ENCODE peak calls at places on chromosomes 5 and 9, in seven cellular contexts. One of them, this sample, is unnamed.

GRCh38 chr5:65192326-65192725 is 289.4 kb downstream of the ADAMTS6 start:
- DNase-seq in IMR-90: peak
- DNase-seq in activated T-helper 1 cell treated with anti-CD3 and anti-CD28 coated beads, Interleukin-2, amount 50 U/mL, for 16 hours: no peak
- DNase-seq in GM23338: no peak
- DNase-seq in AML-193: no peak
- DNase-seq in GM19239: no peak
- DNase-seq in H9: no peak
- DNase-seq in this sample: no peak

GRCh38 chr5:59722875-59723274 is 170.7 kb downstream of the PDE4D start:
- DNase-seq in IMR-90: peak
- DNase-seq in activated T-helper 1 cell treated with anti-CD3 and anti-CD28 coated beads, Interleukin-2, amount 50 U/mL, for 16 hours: no peak
- DNase-seq in GM23338: no peak
- DNase-seq in AML-193: no peak
- DNase-seq in GM19239: no peak
- DNase-seq in H9: no peak
- DNase-seq in this sample: no peak

GRCh38 chr9:94084314-94084713 is at the start of gene PTPDC1:
- DNase-seq in IMR-90: peak
- DNase-seq in activated T-helper 1 cell treated with anti-CD3 and anti-CD28 coated beads, Interleukin-2, amount 50 U/mL, for 16 hours: no peak
- DNase-seq in GM23338: peak
- DNase-seq in AML-193: no peak
- DNase-seq in GM19239: no peak
- DNase-seq in H9: peak
- DNase-seq in this sample: no peak

GRCh38 chr5:119316116-119316515 is 39.7 kb upstream of the TNFAIP8 start:
- DNase-seq in IMR-90: no peak
- DNase-seq in activated T-helper 1 cell treated with anti-CD3 and anti-CD28 coated beads, Interleukin-2, amount 50 U/mL, for 16 hours: no peak
- DNase-seq in GM23338: no peak
- DNase-seq in AML-193: no peak
- DNase-seq in GM19239: no peak
- DNase-seq in H9: no peak
- DNase-seq in this sample: no peak

GRCh38 chr5:43000198-43000840 is 39.8 kb downstream of the ANXA2R start:
- DNase-seq in IMR-90: peak
- DNase-seq in activated T-helper 1 cell treated with anti-CD3 and anti-CD28 coated beads, Interleukin-2, amount 50 U/mL, for 16 hours: no peak
- DNase-seq in GM23338: peak
- DNase-seq in AML-193: no peak
- DNase-seq in GM19239: no peak
- DNase-seq in H9: peak
- DNase-seq in this sample: no peak

GRCh38 chr5:74285876-74286275 is 354.7 kb downstream of the ENC1 start:
- DNase-seq in IMR-90: no peak
- DNase-seq in activated T-helper 1 cell treated with anti-CD3 and anti-CD28 coated beads, Interleukin-2, amount 50 U/mL, for 16 hours: no peak
- DNase-seq in GM23338: no peak
- DNase-seq in AML-193: no peak
- DNase-seq in GM19239: no peak
- DNase-seq in H9: no peak
- DNase-seq in this sample: no peak

GRCh38 chr5:142095651-142096330 is 12.8 kb upstream of the NDFIP1 start:
- DNase-seq in IMR-90: no peak
- DNase-seq in activated T-helper 1 cell treated with anti-CD3 and anti-CD28 coated beads, Interleukin-2, amount 50 U/mL, for 16 hours: peak
- DNase-seq in GM23338: no peak
- DNase-seq in AML-193: no peak
- DNase-seq in GM19239: no peak
- DNase-seq in H9: no peak
- DNase-seq in this sample: no peak

GRCh38 chr5:96453394-96453793 is 20.3 kb upstream of the PCSK1 start:
- DNase-seq in IMR-90: no peak
- DNase-seq in activated T-helper 1 cell treated with anti-CD3 and anti-CD28 coated beads, Interleukin-2, amount 50 U/mL, for 16 hours: no peak
- DNase-seq in GM23338: no peak
- DNase-seq in AML-193: no peak
- DNase-seq in GM19239: no peak
- DNase-seq in H9: no peak
- DNase-seq in this sample: no peak

GRCh38 chr5:56270058-56270457 is 36.9 kb upstream of the ANKRD55 start:
- DNase-seq in IMR-90: no peak
- DNase-seq in activated T-helper 1 cell treated with anti-CD3 and anti-CD28 coated beads, Interleukin-2, amount 50 U/mL, for 16 hours: no peak
- DNase-seq in GM23338: no peak
- DNase-seq in AML-193: no peak
- DNase-seq in GM19239: no peak
- DNase-seq in H9: no peak
- DNase-seq in this sample: no peak

GRCh38 chr5:83000448-83000847 is 76.7 kb downstream of the TMEM167A start:
- DNase-seq in IMR-90: peak
- DNase-seq in activated T-helper 1 cell treated with anti-CD3 and anti-CD28 coated beads, Interleukin-2, amount 50 U/mL, for 16 hours: no peak
- DNase-seq in GM23338: no peak
- DNase-seq in AML-193: no peak
- DNase-seq in GM19239: no peak
- DNase-seq in H9: no peak
- DNase-seq in this sample: no peak

GRCh38 chr5:138334867-138335447 is 3.1 kb upstream of the FAM53C start:
- DNase-seq in IMR-90: peak
- DNase-seq in activated T-helper 1 cell treated with anti-CD3 and anti-CD28 coated beads, Interleukin-2, amount 50 U/mL, for 16 hours: no peak
- DNase-seq in GM23338: no peak
- DNase-seq in AML-193: no peak
- DNase-seq in GM19239: no peak
- DNase-seq in H9: no peak
- DNase-seq in this sample: no peak

GRCh38 chr9:16743375-16743774 is 127.1 kb downstream of the BNC2 start:
- DNase-seq in IMR-90: no peak
- DNase-seq in activated T-helper 1 cell treated with anti-CD3 and anti-CD28 coated beads, Interleukin-2, amount 50 U/mL, for 16 hours: no peak
- DNase-seq in GM23338: no peak
- DNase-seq in AML-193: no peak
- DNase-seq in GM19239: no peak
- DNase-seq in H9: no peak
- DNase-seq in this sample: no peak

GRCh38 chr5:154039458-154039829 is 677 bp downstream of the MFAP3 start:
- DNase-seq in IMR-90: no peak
- DNase-seq in activated T-helper 1 cell treated with anti-CD3 and anti-CD28 coated beads, Interleukin-2, amount 50 U/mL, for 16 hours: no peak
- DNase-seq in GM23338: no peak
- DNase-seq in AML-193: no peak
- DNase-seq in GM19239: no peak
- DNase-seq in H9: no peak
- DNase-seq in this sample: no peak

GRCh38 chr5:160036884-160037283 is 27.9 kb downstream of the TTC1 start:
- DNase-seq in IMR-90: no peak
- DNase-seq in activated T-helper 1 cell treated with anti-CD3 and anti-CD28 coated beads, Interleukin-2, amount 50 U/mL, for 16 hours: no peak
- DNase-seq in GM23338: no peak
- DNase-seq in AML-193: no peak
- DNase-seq in GM19239: no peak
- DNase-seq in H9: no peak
- DNase-seq in this sample: no peak

GRCh38 chr5:91219141-91219802 is 163.8 kb downstream of the ARRDC3 start:
- DNase-seq in IMR-90: peak
- DNase-seq in activated T-helper 1 cell treated with anti-CD3 and anti-CD28 coated beads, Interleukin-2, amount 50 U/mL, for 16 hours: no peak
- DNase-seq in GM23338: peak
- DNase-seq in AML-193: peak
- DNase-seq in GM19239: no peak
- DNase-seq in H9: no peak
- DNase-seq in this sample: no peak